ENCODE peak calls at places on chromosomes 7 and 10, in seven cellular contexts. One of them, this sample, is unnamed. For H3K4me1, the result is how much of the 10 kb centered on the place peaks cover.

GRCh38 chr7:25885057-25885576 is 266.9 kb upstream of the NFE2L3 start:
- DNase-seq in body of pancreas: no peak
- DNase-seq in left ventricle myocardium inferior: no peak
- DNase-seq in endodermal cell: no peak
- DNase-seq in heart right ventricle: no peak
- DNase-seq in Panc1: no peak
- DNase-seq in hepatocyte: no peak
- DNase-seq in this sample: no peak

GRCh38 chr7:19294629-19295028 is 149.4 kb upstream of the FERD3L start:
- DNase-seq in body of pancreas: no peak
- DNase-seq in left ventricle myocardium inferior: no peak
- DNase-seq in endodermal cell: no peak
- DNase-seq in heart right ventricle: no peak
- DNase-seq in Panc1: no peak
- DNase-seq in hepatocyte: peak
- DNase-seq in this sample: no peak

GRCh38 chr7:44986218-44987053 is 7.6 kb upstream of the MYO1G start:
- DNase-seq in body of pancreas: peak
- DNase-seq in left ventricle myocardium inferior: peak
- DNase-seq in endodermal cell: peak
- DNase-seq in heart right ventricle: peak
- DNase-seq in Panc1: peak
- DNase-seq in hepatocyte: peak
- DNase-seq in this sample: peak

GRCh38 chr7:74466196-74466813 is 12.6 kb downstream of the GTF2IRD1 start:
- DNase-seq in body of pancreas: peak
- DNase-seq in left ventricle myocardium inferior: peak
- DNase-seq in endodermal cell: peak
- DNase-seq in heart right ventricle: peak
- DNase-seq in Panc1: no peak
- DNase-seq in hepatocyte: no peak
- DNase-seq in this sample: peak

GRCh38 chr7:47039899-47040298 is 542.0 kb downstream of the TNS3 start:
- DNase-seq in body of pancreas: no peak
- DNase-seq in left ventricle myocardium inferior: no peak
- DNase-seq in endodermal cell: no peak
- DNase-seq in heart right ventricle: peak
- DNase-seq in Panc1: no peak
- DNase-seq in hepatocyte: no peak
- DNase-seq in this sample: no peak

GRCh38 chr7:27141591-27142561 is 1.6 kb downstream of the HOXA5 start:
- DNase-seq in body of pancreas: no peak
- DNase-seq in left ventricle myocardium inferior: no peak
- DNase-seq in endodermal cell: peak
- DNase-seq in heart right ventricle: no peak
- DNase-seq in Panc1: no peak
- DNase-seq in hepatocyte: no peak
- DNase-seq in this sample: no peak

GRCh38 chr7:94276797-94277196 is 117.9 kb upstream of the COL1A2 start:
- DNase-seq in body of pancreas: peak
- DNase-seq in left ventricle myocardium inferior: no peak
- DNase-seq in endodermal cell: peak
- DNase-seq in heart right ventricle: no peak
- DNase-seq in Panc1: no peak
- DNase-seq in hepatocyte: no peak
- DNase-seq in this sample: no peak

GRCh38 chr10:71448146-71448545 is 51.4 kb downstream of the CDH23 start:
- DNase-seq in body of pancreas: no peak
- DNase-seq in left ventricle myocardium inferior: no peak
- DNase-seq in endodermal cell: no peak
- DNase-seq in heart right ventricle: no peak
- DNase-seq in Panc1: no peak
- DNase-seq in hepatocyte: no peak
- DNase-seq in this sample: no peak

GRCh38 chr10:94358480-94358879 is 4.3 kb downstream of the NOC3L start:
- DNase-seq in body of pancreas: no peak
- DNase-seq in left ventricle myocardium inferior: no peak
- DNase-seq in endodermal cell: no peak
- DNase-seq in heart right ventricle: no peak
- DNase-seq in Panc1: no peak
- DNase-seq in hepatocyte: no peak
- DNase-seq in this sample: no peak

GRCh38 chr10:53010362-53010907 is 237.9 kb upstream of the MBL2 start:
- DNase-seq in body of pancreas: no peak
- DNase-seq in left ventricle myocardium inferior: no peak
- DNase-seq in endodermal cell: no peak
- DNase-seq in heart right ventricle: no peak
- DNase-seq in Panc1: no peak
- DNase-seq in hepatocyte: no peak
- DNase-seq in this sample: no peak
- H3K27ac ChIP-seq in body of pancreas: no peak
- H3K27ac ChIP-seq in left ventricle myocardium inferior: no peak
- H3K27ac ChIP-seq in endodermal cell: no peak
- H3K27ac ChIP-seq in heart right ventricle: no peak
- H3K27ac ChIP-seq in Panc1: no peak
- H3K27ac ChIP-seq in hepatocyte: no peak
- H3K27ac ChIP-seq in this sample: no peak

DNA sequence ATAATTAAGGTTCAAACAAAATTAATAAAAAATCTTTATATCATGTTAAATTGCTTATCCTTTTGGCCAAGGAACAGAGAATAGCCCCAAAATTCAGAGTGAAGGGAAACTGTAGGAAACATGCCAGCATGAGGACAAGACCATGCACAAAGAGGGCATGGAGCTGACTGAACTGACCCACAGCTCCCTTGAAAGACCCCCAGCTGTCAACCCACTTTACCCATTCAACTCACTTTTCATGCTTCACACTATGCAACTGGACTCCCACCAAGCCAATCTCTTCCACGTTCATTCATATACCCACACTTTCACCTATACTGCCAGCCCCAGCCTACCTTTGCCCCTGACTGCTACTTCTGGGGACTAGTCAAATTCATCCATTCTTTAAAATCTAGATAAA is 10.2 kb downstream of the FBXW4 start:
- DNase-seq in body of pancreas: no peak
- DNase-seq in left ventricle myocardium inferior: no peak
- DNase-seq in endodermal cell: no peak
- DNase-seq in heart right ventricle: no peak
- DNase-seq in Panc1: no peak
- DNase-seq in hepatocyte: no peak
- DNase-seq in this sample: no peak
- H3K4me1 ChIP-seq in body of pancreas: under half
- H3K4me1 ChIP-seq in left ventricle myocardium inferior: half or more
- H3K4me1 ChIP-seq in endodermal cell: under half
- H3K4me1 ChIP-seq in heart right ventricle: under half
- H3K4me1 ChIP-seq in Panc1: under half
- H3K4me1 ChIP-seq in hepatocyte: under half
- H3K4me1 ChIP-seq in this sample: under half

DNA sequence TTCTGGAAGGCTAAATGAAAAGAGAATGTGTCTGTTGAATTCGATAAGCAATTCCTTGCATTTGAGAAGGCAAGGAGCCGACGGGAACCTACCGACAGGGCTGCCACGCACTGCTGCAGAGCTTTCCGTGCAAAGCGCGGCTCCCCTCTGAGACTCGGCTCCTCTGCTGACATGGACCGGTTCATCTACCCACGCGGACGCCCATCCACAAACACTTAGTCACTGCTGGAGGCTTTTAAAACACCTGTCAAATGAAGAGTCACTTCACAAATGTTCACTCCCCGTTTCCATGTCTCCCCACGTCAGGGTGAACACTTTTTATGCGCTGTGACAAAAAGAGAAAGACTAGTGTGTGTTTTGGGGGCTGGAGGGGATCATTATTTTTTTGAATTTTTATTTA is 32.0 kb downstream of the AMZ1 start:
- DNase-seq in body of pancreas: no peak
- DNase-seq in left ventricle myocardium inferior: no peak
- DNase-seq in endodermal cell: no peak
- DNase-seq in heart right ventricle: no peak
- DNase-seq in Panc1: no peak
- DNase-seq in hepatocyte: no peak
- DNase-seq in this sample: no peak
- H3K27ac ChIP-seq in body of pancreas: no peak
- H3K27ac ChIP-seq in left ventricle myocardium inferior: no peak
- H3K27ac ChIP-seq in endodermal cell: no peak
- H3K27ac ChIP-seq in heart right ventricle: no peak
- H3K27ac ChIP-seq in Panc1: no peak
- H3K27ac ChIP-seq in hepatocyte: no peak
- H3K27ac ChIP-seq in this sample: no peak

GRCh38 chr10:77892761-77893160 is 33.8 kb downstream of the DLG5 start:
- DNase-seq in body of pancreas: no peak
- DNase-seq in left ventricle myocardium inferior: no peak
- DNase-seq in endodermal cell: no peak
- DNase-seq in heart right ventricle: no peak
- DNase-seq in Panc1: no peak
- DNase-seq in hepatocyte: no peak
- DNase-seq in this sample: no peak
- H3K4me1 ChIP-seq in body of pancreas: half or more
- H3K4me1 ChIP-seq in left ventricle myocardium inferior: under half
- H3K4me1 ChIP-seq in endodermal cell: under half
- H3K4me1 ChIP-seq in heart right ventricle: under half
- H3K4me1 ChIP-seq in Panc1: under half
- H3K4me1 ChIP-seq in hepatocyte: under half
- H3K4me1 ChIP-seq in this sample: under half

DNA sequence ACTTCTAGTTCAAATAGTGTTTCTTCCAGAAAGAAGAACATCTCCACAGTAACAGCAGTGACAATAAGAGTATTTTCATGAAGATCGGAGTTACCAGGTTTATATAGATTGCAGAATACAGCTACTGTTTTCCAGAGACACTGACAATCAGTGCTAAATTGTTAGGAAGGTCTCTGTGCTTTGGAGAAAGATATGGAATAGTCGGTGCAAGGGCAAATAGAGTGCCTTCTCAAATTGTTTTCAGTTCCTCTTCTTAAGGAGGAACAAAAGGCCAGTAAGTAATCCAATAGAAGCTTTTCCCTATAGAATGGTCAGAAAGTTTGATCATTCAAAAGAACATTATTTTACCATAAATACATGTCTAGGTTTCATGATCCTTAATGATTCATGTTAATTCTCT is 2.6 kb upstream of the KIAA1217 start:
- DNase-seq in body of pancreas: no peak
- DNase-seq in left ventricle myocardium inferior: no peak
- DNase-seq in endodermal cell: no peak
- DNase-seq in heart right ventricle: no peak
- DNase-seq in Panc1: no peak
- DNase-seq in hepatocyte: no peak
- DNase-seq in this sample: no peak
- H3K27ac ChIP-seq in body of pancreas: peak
- H3K27ac ChIP-seq in left ventricle myocardium inferior: peak
- H3K27ac ChIP-seq in endodermal cell: no peak
- H3K27ac ChIP-seq in heart right ventricle: peak
- H3K27ac ChIP-seq in Panc1: no peak
- H3K27ac ChIP-seq in hepatocyte: peak
- H3K27ac ChIP-seq in this sample: peak

DNA sequence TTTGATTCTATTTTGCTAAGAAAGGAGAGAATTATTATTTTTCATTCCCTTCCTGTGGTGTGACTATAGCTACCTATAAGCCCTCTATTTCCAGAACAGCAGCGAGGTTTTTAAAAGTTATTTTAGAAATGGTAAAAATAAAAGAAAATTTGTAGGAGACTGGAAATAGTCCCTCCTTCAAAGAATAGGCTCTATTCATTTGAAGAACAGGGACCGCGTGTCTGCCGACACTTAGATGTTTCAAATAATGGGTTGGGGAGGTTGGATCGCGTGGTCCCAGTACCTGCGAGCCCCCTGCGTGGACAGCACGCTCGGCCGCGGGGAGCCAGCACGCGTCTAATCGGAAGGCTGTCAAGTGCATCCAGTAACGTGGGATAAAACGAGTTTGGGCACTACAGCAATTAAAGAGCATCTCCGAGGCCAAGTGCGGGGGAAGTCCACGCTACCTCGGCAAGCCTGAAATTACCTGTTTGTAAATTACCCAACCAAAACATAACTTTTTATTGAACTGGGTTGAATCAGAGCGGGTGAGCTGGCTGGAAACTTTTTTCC is 1.0 kb downstream of the CACNA2D1 start:
- DNase-seq in body of pancreas: no peak
- DNase-seq in left ventricle myocardium inferior: peak
- DNase-seq in endodermal cell: no peak
- DNase-seq in heart right ventricle: peak
- DNase-seq in Panc1: peak
- DNase-seq in hepatocyte: peak
- DNase-seq in this sample: no peak
- H3K4me1 ChIP-seq in body of pancreas: under half
- H3K4me1 ChIP-seq in left ventricle myocardium inferior: half or more
- H3K4me1 ChIP-seq in endodermal cell: under half
- H3K4me1 ChIP-seq in heart right ventricle: under half
- H3K4me1 ChIP-seq in Panc1: under half
- H3K4me1 ChIP-seq in hepatocyte: under half
- H3K4me1 ChIP-seq in this sample: under half

GRCh38 chr10:119410361-119411116 is 132.0 kb downstream of the RGS10 start:
- DNase-seq in body of pancreas: no peak
- DNase-seq in left ventricle myocardium inferior: no peak
- DNase-seq in endodermal cell: no peak
- DNase-seq in heart right ventricle: no peak
- DNase-seq in Panc1: no peak
- DNase-seq in hepatocyte: no peak
- DNase-seq in this sample: no peak
- H3K27ac ChIP-seq in body of pancreas: no peak
- H3K27ac ChIP-seq in left ventricle myocardium inferior: peak
- H3K27ac ChIP-seq in endodermal cell: peak
- H3K27ac ChIP-seq in heart right ventricle: peak
- H3K27ac ChIP-seq in Panc1: no peak
- H3K27ac ChIP-seq in hepatocyte: peak
- H3K27ac ChIP-seq in this sample: peak

This sample was measured in right atrium auricular region.